ENCODE peak calls at places on chromosomes 13 and 19, in seven cellular contexts. M, V, G, A, X, U and Z are unnamed samples.

GRCh38 chr13:106851251-106851650 is 283.3 kb upstream of the ARGLU1 start:
- DNase-seq in A (no peak), U (peak), X (no peak), G (no peak), V (peak), M (no peak), Z (no peak)

GRCh38 chr19:497861-498590 is 1.7 kb downstream of the MADCAM1 start:
- DNase-seq in M (no peak), G (no peak), X (no peak), U (no peak), A (no peak), V (no peak), Z (no peak)

GRCh38 chr13:110676511-110677204 is 29.3 kb downstream of the CARS2 start:
- DNase-seq in M (no peak), U (no peak), X (no peak), G (no peak), A (no peak), V (no peak), Z (no peak)

GRCh38 chr19:22545751-22546150 is 88.4 kb upstream of the ZNF492 start:
- DNase-seq in G (no peak), V (peak), U (peak), M (peak), X (peak), A (no peak), Z (peak)

GRCh38 chr13:35791191-35791902 is 314.9 kb upstream of the MAB21L1 start:
- DNase-seq in X (no peak), V (peak), G (peak), M (no peak), A (no peak), U (peak), Z (no peak)

GRCh38 chr19:27889156-27889555 is 1323.8 kb downstream of the UQCRFS1 start:
- DNase-seq in V (no peak), M (no peak), X (no peak), G (no peak), U (no peak), A (no peak), Z (no peak)

GRCh38 chr19:13909430-13909829 is 3.4 kb downstream of the CC2D1A start:
- DNase-seq in M (no peak), U (no peak), G (no peak), A (no peak), X (no peak), V (no peak), Z (no peak)

GRCh38 chr13:51324714-51325440 is 14.6 kb upstream of the SERPINE3 start:
- DNase-seq in G (no peak), M (no peak), U (no peak), X (peak), V (no peak), A (no peak), Z (no peak)

GRCh38 chr13:87234981-87235380 is 436.2 kb upstream of the SLITRK5 start:
- DNase-seq in U (peak), M (no peak), G (no peak), V (peak), X (no peak), A (no peak), Z (no peak)

GRCh38 chr13:99978781-99979452 is 2.7 kb upstream of the ZIC2 start:
- DNase-seq in X (peak), U (no peak), A (peak), V (no peak), M (peak), G (no peak), Z (peak)
- TF ChIP-seq CTCF in X (no peak), U (no peak), A (no peak), V (no peak), M (peak), G (no peak), Z (no peak)

DNA sequence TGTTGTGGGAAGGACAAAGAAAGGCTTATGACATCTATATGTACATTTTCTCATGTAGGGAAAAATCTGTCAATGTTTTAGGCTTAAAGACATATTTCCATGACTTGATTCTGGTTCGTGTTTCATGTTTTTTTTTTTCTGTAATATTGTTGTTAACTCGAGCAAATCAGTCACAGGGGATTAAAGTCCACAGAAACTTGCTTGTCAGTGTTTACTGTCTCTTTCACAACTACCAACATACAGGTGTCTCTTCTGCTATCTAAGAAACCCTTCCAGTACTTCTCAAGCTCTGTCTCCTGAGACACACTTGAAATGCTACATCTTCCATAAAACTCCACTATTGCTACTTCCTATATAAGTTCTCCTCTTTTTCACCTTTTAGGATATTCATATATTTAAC is 130.9 kb upstream of the SLITRK6 start:
- DNase-seq in V (no peak), M (no peak), G (no peak), A (no peak), U (no peak), X (no peak), Z (no peak)
- TF ChIP-seq CTCF in V (no peak), M (no peak), G (no peak), A (no peak), U (no peak), X (no peak), Z (no peak)

GRCh38 chr19:41564515-41565383 is 11.2 kb upstream of the CEACAM21 start:
- DNase-seq in A (peak), X (peak), V (no peak), M (peak), G (no peak), U (peak), Z (peak)
- TF ChIP-seq CTCF in A (no peak), X (no peak), V (no peak), M (no peak), G (no peak), U (no peak), Z (no peak)

GRCh38 chr13:101916108-101916757 is 463.8 kb downstream of the ITGBL1 start:
- DNase-seq in M (peak), A (peak), U (peak), G (no peak), X (peak), V (no peak), Z (peak)
- TF ChIP-seq CTCF in M (peak), A (peak), U (no peak), G (no peak), X (no peak), V (no peak), Z (no peak)